ENCODE peak calls at places on chromosomes 11 and 22, in six cellular contexts. O is heart left ventricle; Z is DND-41; F is neural crest cell; M is AG08395; V is naive thymus-derived CD4-positive, alpha-beta T cell. Y is an unnamed sample.

GRCh38 chr11:86814775-86815174 is 14.4 kb downstream of the PRSS23 start:
- DNase-seq in M (peak), F (no peak), O (no peak), Z (no peak), V (no peak), Y (peak)

GRCh38 chr11:114293201-114293711 is 2.9 kb upstream of the NNMT start:
- DNase-seq in F (no peak), O (no peak), M (no peak), V (no peak), Z (no peak), Y (no peak)

GRCh38 chr22:29073618-29074275 is 912 bp downstream of the KREMEN1 start:
- DNase-seq in V (no peak), Z (peak), F (peak), O (peak), M (peak), Y (peak)

GRCh38 chr22:27730649-27731433 is 70.7 kb downstream of the MN1 start:
- DNase-seq in O (no peak), V (no peak), F (no peak), M (no peak), Z (no peak), Y (no peak)

GRCh38 chr11:10529279-10529678 is 11.7 kb downstream of the RNF141 start:
- DNase-seq in Z (no peak), F (no peak), V (no peak), O (no peak), M (no peak), Y (peak)

GRCh38 chr11:135017296-135017695 is 605.3 kb upstream of the B3GAT1 start:
- DNase-seq in F (no peak), V (no peak), O (no peak), M (no peak), Z (no peak), Y (no peak)

GRCh38 chr22:46074771-46075551 is 75.4 kb upstream of the PPARA start:
- DNase-seq in M (no peak), Z (no peak), O (peak), F (no peak), V (no peak), Y (no peak)

GRCh38 chr11:10716122-10716521 is 22.6 kb upstream of the IRAG1 start:
- DNase-seq in M (no peak), Z (no peak), O (no peak), V (no peak), F (no peak), Y (no peak)

GRCh38 chr22:42841444-42841843 is 15.6 kb downstream of the ARFGAP3 start:
- DNase-seq in V (no peak), F (no peak), Z (no peak), O (no peak), M (peak), Y (peak)

GRCh38 chr11:102284008-102284407 is 33.3 kb upstream of the BIRC3 start:
- DNase-seq in V (no peak), M (no peak), F (no peak), O (no peak), Z (no peak), Y (no peak)

GRCh38 chr11:95790933-95791247 is 592 bp downstream of the CEP57 start:
- DNase-seq in F (peak), Z (peak), V (no peak), O (peak), M (peak), Y (peak)

GRCh38 chr22:44571566-44572413 is 73.8 kb upstream of the RTL6 start:
- DNase-seq in O (no peak), Z (no peak), F (no peak), M (no peak), V (no peak), Y (no peak)

GRCh38 chr11:105137286-105137685 is 2.3 kb downstream of the CARD18 start:
- DNase-seq in Z (no peak), O (no peak), V (no peak), F (no peak), M (no peak), Y (no peak)

GRCh38 chr11:76935030-76935429 is 74.3 kb downstream of the ACER3 start:
- DNase-seq in F (no peak), Z (no peak), V (no peak), O (no peak), M (no peak), Y (no peak)

GRCh38 chr22:21826204-21826603 is 41.2 kb downstream of the MAPK1 start:
- DNase-seq in Z (no peak), F (no peak), O (no peak), V (no peak), M (no peak), Y (no peak)

GRCh38 chr22:41762980-41763779 is 37.3 kb upstream of the CCDC134 start:
- DNase-seq in Z (peak), O (no peak), M (no peak), F (peak), V (peak), Y (no peak)

GRCh38 chr11:76234704-76235232 is 28.5 kb upstream of the WNT11 start:
- DNase-seq in M (peak), Z (no peak), F (no peak), O (peak), V (no peak), Y (no peak)

GRCh38 chr11:35786188-35786587 is 123.6 kb downstream of the TRIM44 start:
- DNase-seq in O (no peak), F (no peak), V (no peak), Z (no peak), M (no peak), Y (no peak)

GRCh38 chr11:76617553-76618265 is 52.8 kb downstream of the LRRC32 start:
- DNase-seq in O (no peak), F (no peak), M (peak), Z (no peak), V (no peak), Y (peak)

GRCh38 chr11:11065396-11065795 is 207.5 kb upstream of the ZBED5 start:
- DNase-seq in F (no peak), Z (no peak), V (no peak), O (no peak), M (no peak), Y (no peak)

GRCh38 chr11:101792814-101793213 is 122.0 kb upstream of the CEP126 start:
- DNase-seq in F (no peak), O (no peak), V (no peak), Z (no peak), M (no peak), Y (no peak)

GRCh38 chr11:66743271-66743968 is 14.4 kb upstream of the SPTBN2 start:
- DNase-seq in M (no peak), V (no peak), F (no peak), O (no peak), Z (no peak), Y (no peak)

GRCh38 chr11:117381988-117382387 is 54.3 kb downstream of the CEP164 start:
- DNase-seq in F (no peak), O (no peak), V (no peak), Z (no peak), M (no peak), Y (no peak)

GRCh38 chr11:17744151-17744940 is 9.8 kb downstream of the KCNC1 start:
- DNase-seq in Z (no peak), M (peak), O (peak), F (no peak), V (no peak), Y (peak)

GRCh38 chr22:43186272-43187170 is at the start of gene TTLL12:
- DNase-seq in Z (peak), F (peak), V (peak), M (peak), O (peak), Y (peak)

GRCh38 chr11:45224766-45225165 is 61.4 kb downstream of the SYT13 start:
- DNase-seq in M (no peak), V (no peak), O (no peak), Z (no peak), F (no peak), Y (no peak)

GRCh38 chr22:36330655-36331305 is 57.0 kb downstream of the MYH9 start:
- DNase-seq in M (no peak), V (no peak), O (peak), F (no peak), Z (peak), Y (peak)

GRCh38 chr11:63478896-63479295 is 12.1 kb downstream of the PLAAT5 start:
- DNase-seq in F (peak), V (peak), M (peak), O (no peak), Z (peak), Y (peak)

GRCh38 chr22:20155330-20156041 is 4.6 kb upstream of the CCDC188 start:
- DNase-seq in M (peak), F (peak), O (peak), V (no peak), Z (no peak), Y (no peak)

GRCh38 chr11:35272391-35272821 is 133.4 kb downstream of the CD44 start:
- DNase-seq in O (no peak), F (no peak), V (no peak), Z (no peak), M (no peak), Y (no peak)

GRCh38 chr11:115591380-115591779 is 87.2 kb upstream of the CADM1 start:
- DNase-seq in O (no peak), F (no peak), V (no peak), Z (no peak), M (no peak), Y (no peak)

GRCh38 chr11:74770456-74770855 is 21.8 kb downstream of the RNF169 start:
- DNase-seq in M (no peak), F (no peak), V (no peak), O (no peak), Z (no peak), Y (no peak)

GRCh38 chr11:119262668-119263351 is 54.1 kb downstream of the MCAM start:
- DNase-seq in F (no peak), O (no peak), Z (no peak), M (peak), V (no peak), Y (peak)

GRCh38 chr11:132874638-132875037 is 657.7 kb downstream of the OPCML start:
- DNase-seq in V (no peak), F (no peak), O (no peak), Z (no peak), M (peak), Y (peak)

GRCh38 chr11:32081129-32081641 is 9.7 kb upstream of the RCN1 start:
- DNase-seq in F (no peak), M (peak), Z (no peak), V (no peak), O (peak), Y (peak)

Y was measured in GM03348.